ENCODE peak calls at places on chromosomes 4 and X, in six cellular contexts. I is SK-N-SH, Z is GM12878, M is K562, Q is HepG2, Y is GM12891. B is an unnamed sample.

GRCh38 chr4:146098397-146098796 is 77.1 kb upstream of the LSM6 start:
- DNase-seq in I (no peak), Z (peak), M (no peak), Q (no peak), Y (no peak), B (no peak)

GRCh38 chr4:10201356-10202223 is 85.0 kb upstream of the WDR1 start:
- DNase-seq in I (no peak), Z (no peak), M (peak), Q (no peak), Y (no peak), B (no peak)

GRCh38 chrX:1481636-1482529 is 29.2 kb upstream of the ASMTL start:
- DNase-seq in I (no peak), Z (peak), M (no peak), Q (peak), Y (no peak), B (no peak)

GRCh38 chr4:148069086-148070010 is 337.5 kb downstream of the ARHGAP10 start:
- DNase-seq in I (no peak), Z (no peak), M (no peak), Q (no peak), Y (no peak), B (no peak)

GRCh38 chr4:124530464-124531077 is 182.0 kb downstream of the ANKRD50 start:
- DNase-seq in I (no peak), Z (no peak), M (no peak), Q (peak), Y (no peak), B (no peak)

GRCh38 chrX:152072236-152072635 is 66.1 kb downstream of the MAGEA10 start:
- DNase-seq in I (no peak), Z (no peak), M (no peak), Q (peak), Y (no peak), B (no peak)

GRCh38 chrX:34943235-34943634 is 639 bp downstream of the FAM47B start:
- DNase-seq in I (no peak), Z (no peak), M (no peak), Q (no peak), Y (no peak), B (no peak)

GRCh38 chr4:61175495-61175894 is 24.6 kb upstream of the ADGRL3 start:
- DNase-seq in I (no peak), Z (no peak), M (no peak), Q (no peak), Y (no peak), B (no peak)

GRCh38 chrX:14997271-14997670 is 124.0 kb downstream of the MOSPD2 start:
- DNase-seq in I (no peak), Z (no peak), M (no peak), Q (no peak), Y (no peak), B (no peak)

GRCh38 chr4:2249526-2249991 is 7.6 kb upstream of the HAUS3 start:
- DNase-seq in I (no peak), Z (no peak), M (no peak), Q (no peak), Y (peak), B (peak)

GRCh38 chrX:43963726-43964125 is 9.5 kb downstream of the NDP start:
- DNase-seq in I (no peak), Z (no peak), M (no peak), Q (no peak), Y (no peak), B (no peak)

GRCh38 chr4:3791910-3792542 is 25.8 kb downstream of the ADRA2C start:
- DNase-seq in I (no peak), Z (no peak), M (peak), Q (peak), Y (no peak), B (no peak)

GRCh38 chrX:115367956-115368355 is 78.4 kb downstream of the LUZP4 start:
- DNase-seq in I (no peak), Z (no peak), M (no peak), Q (no peak), Y (no peak), B (no peak)

GRCh38 chrX:154495472-154495922 is 5.1 kb upstream of the SLC10A3 start:
- DNase-seq in I (no peak), Z (no peak), M (peak), Q (no peak), Y (no peak), B (no peak)

GRCh38 chr4:118839221-118839927 is 3.4 kb upstream of the SEC24D start:
- DNase-seq in I (no peak), Z (no peak), M (no peak), Q (no peak), Y (no peak), B (no peak)

GRCh38 chr4:28562913-28563312 is 1702.3 kb downstream of the STIM2 start:
- DNase-seq in I (no peak), Z (no peak), M (no peak), Q (no peak), Y (no peak), B (no peak)

GRCh38 chr4:1218892-1219552 is 29.9 kb downstream of the CTBP1 start:
- DNase-seq in I (no peak), Z (peak), M (no peak), Q (no peak), Y (peak), B (no peak)

GRCh38 chrX:106415276-106415895 is 196.4 kb upstream of the RADX start:
- DNase-seq in I (peak), Z (no peak), M (peak), Q (peak), Y (no peak), B (no peak)

GRCh38 chr4:2798399-2799301 is 5.8 kb downstream of the SH3BP2 start:
- DNase-seq in I (peak), Z (no peak), M (peak), Q (no peak), Y (no peak), B (no peak)

GRCh38 chr4:170243662-170244288 is 154.0 kb upstream of the AADAT start:
- DNase-seq in I (no peak), Z (no peak), M (no peak), Q (no peak), Y (no peak), B (no peak)

GRCh38 chr4:62193726-62194125 is 993.6 kb downstream of the ADGRL3 start:
- DNase-seq in I (no peak), Z (no peak), M (no peak), Q (no peak), Y (no peak), B (no peak)

GRCh38 chrX:132025085-132025484 is 2.0 kb downstream of the STK26 start:
- DNase-seq in I (no peak), Z (no peak), M (no peak), Q (peak), Y (no peak), B (no peak)

GRCh38 chr4:142373610-142374009 is 472.5 kb downstream of the INPP4B start:
- DNase-seq in I (no peak), Z (no peak), M (no peak), Q (no peak), Y (no peak), B (no peak)

GRCh38 chrX:10508891-10509290 is 111.5 kb downstream of the MID1 start:
- DNase-seq in I (no peak), Z (no peak), M (no peak), Q (no peak), Y (no peak), B (no peak)

GRCh38 chr4:94976371-94977011 is 218.7 kb downstream of the BMPR1B start:
- DNase-seq in I (no peak), Z (no peak), M (no peak), Q (no peak), Y (no peak), B (no peak)

GRCh38 chrX:368811-369562 is 17.7 kb downstream of the PPP2R3B start:
- DNase-seq in I (no peak), Z (no peak), M (no peak), Q (no peak), Y (no peak), B (no peak)
- TF ChIP-seq TAF1 in I (no peak), Z (no peak), M (no peak), Q (no peak), Y (no peak), B (no peak)

DNA sequence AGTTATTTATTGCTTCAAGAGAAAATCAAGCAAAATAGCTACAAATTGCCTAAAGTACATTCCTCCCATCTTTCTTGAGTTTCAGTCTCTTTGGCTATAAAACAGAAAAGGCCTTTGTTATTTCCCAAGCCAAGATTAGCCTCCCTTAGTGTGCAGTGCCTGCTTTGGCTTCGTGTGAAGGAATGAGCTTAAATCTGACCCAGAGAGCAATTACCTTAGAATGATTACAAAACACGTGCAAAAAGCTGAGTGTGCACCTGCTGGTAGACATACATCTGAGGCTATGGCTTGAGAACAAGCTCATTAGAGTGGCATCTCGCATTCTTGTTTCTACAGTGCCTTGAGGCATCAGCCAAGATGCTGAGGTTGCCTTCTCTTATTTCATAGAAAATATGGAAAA is 250.8 kb downstream of the C4orf33 start:
- DNase-seq in I (no peak), Z (no peak), M (no peak), Q (no peak), Y (no peak), B (no peak)
- TF ChIP-seq TAF1 in I (no peak), Z (no peak), M (no peak), Q (no peak), Y (no peak), B (no peak)

DNA sequence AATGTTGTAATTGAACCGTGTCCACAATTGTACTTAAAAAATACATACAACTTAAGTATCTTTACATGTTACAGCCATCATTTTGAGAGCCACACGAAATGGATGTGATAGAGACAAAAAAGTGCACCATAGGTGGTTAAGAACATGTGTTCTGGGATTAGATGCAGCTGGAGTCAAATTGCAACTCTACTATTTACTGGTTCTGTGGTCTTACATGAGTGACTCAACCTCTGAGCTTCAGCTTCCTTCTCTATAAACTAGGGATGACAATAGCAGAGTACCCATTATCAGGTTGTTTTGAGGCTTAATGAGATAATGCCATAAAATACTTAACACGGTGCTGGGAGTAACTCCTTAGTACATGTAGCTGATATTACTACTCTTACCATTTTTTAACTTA is 130.4 kb downstream of the IDS start:
- DNase-seq in I (no peak), Z (no peak), M (no peak), Q (no peak), Y (no peak), B (no peak)
- TF ChIP-seq TAF1 in I (no peak), Z (no peak), M (no peak), Q (no peak), Y (no peak), B (no peak)

DNA sequence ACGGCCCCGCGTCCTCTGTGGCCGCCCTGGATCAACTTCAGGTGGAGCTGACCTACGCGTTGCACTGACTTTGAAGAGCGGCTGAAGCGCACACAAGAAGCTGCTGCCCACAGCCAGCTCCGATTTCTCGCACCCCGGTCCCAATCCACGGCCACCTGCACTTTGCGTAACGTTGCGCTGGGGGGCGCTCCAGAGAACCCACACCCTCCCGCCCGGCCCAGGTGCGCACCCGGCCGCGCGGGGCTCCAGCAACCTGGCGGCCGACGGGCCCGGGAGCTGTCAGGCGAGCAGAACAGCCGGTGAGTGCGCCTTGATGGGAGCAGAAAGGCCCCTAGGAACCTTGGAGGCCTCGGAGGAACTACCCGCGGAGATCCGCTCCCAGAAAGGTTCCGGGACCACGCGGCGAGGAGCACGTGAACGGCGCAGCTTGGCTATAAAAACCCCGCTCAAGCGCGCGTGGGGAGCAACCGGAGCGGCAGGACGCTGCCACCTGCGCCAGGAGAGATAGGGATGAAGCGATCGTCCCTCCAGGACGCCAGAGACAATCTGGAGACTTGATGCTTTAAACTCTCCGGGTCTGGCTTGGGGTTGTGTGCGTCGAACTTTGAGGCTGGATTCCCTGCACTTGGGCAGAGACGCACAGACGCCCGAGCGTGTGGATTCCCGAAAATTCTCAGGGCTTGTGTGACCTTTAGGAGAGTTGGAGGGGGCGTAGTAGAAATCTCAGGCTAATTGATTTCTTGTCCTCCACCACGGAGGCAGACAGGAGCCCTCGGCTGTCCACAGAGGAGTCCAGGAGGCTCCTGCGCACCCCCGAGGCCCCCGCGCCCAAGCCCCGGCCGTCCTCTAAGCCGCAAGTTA is 591 bp upstream of the NWD2 start:
- DNase-seq in I (peak), Z (no peak), M (no peak), Q (peak), Y (peak), B (no peak)
- TF ChIP-seq TAF1 in I (no peak), Z (no peak), M (no peak), Q (no peak), Y (no peak), B (no peak)

DNA sequence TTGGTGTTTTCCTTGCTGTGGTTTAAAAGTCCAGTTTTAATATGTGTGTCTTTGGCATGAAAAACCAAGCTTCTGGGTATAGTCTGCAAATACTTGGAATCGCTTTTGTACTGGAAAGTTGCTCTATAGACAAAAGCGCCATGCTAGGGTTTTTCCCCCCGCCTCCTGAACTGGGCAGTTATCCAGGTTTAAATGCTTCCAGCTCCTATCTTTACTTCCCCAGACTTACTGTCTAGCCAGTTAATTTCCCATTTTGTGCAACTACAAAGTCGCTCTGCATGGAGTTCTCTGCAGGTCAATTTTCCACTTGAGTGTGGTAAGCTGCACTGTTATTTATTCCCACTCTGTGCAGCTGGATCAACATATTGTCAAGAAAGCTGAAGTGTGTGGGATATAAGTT is 2.7 kb downstream of the RASL11B start:
- DNase-seq in I (peak), Z (no peak), M (no peak), Q (no peak), Y (no peak), B (no peak)
- TF ChIP-seq TAF1 in I (no peak), Z (no peak), M (no peak), Q (no peak), Y (no peak), B (no peak)

GRCh38 chr4:7361256-7361655 is 73.5 kb downstream of the PSAPL1 start:
- DNase-seq in I (no peak), Z (no peak), M (no peak), Q (no peak), Y (no peak), B (no peak)
- TF ChIP-seq TAF1 in I (no peak), Z (no peak), M (no peak), Q (no peak), Y (no peak), B (no peak)

GRCh38 chr4:8549352-8549931 is 30.8 kb upstream of the GPR78 start:
- DNase-seq in I (peak), Z (no peak), M (peak), Q (no peak), Y (no peak), B (no peak)
- TF ChIP-seq TAF1 in I (no peak), Z (no peak), M (no peak), Q (no peak), Y (no peak), B (no peak)

GRCh38 chr4:22237155-22237751 is 278.6 kb downstream of the ADGRA3 start:
- DNase-seq in I (peak), Z (no peak), M (peak), Q (peak), Y (no peak), B (no peak)

GRCh38 chr4:22238742-22239141 is 277.1 kb downstream of the ADGRA3 start:
- DNase-seq in I (peak), Z (no peak), M (no peak), Q (peak), Y (no peak), B (no peak)

GRCh38 chr4:22240814-22241213 is 275.1 kb downstream of the ADGRA3 start:
- DNase-seq in I (no peak), Z (no peak), M (no peak), Q (no peak), Y (no peak), B (no peak)

GRCh38 chr4:22235798-22236197 is 280.1 kb downstream of the ADGRA3 start:
- DNase-seq in I (no peak), Z (no peak), M (no peak), Q (no peak), Y (no peak), B (no peak)

DNA sequence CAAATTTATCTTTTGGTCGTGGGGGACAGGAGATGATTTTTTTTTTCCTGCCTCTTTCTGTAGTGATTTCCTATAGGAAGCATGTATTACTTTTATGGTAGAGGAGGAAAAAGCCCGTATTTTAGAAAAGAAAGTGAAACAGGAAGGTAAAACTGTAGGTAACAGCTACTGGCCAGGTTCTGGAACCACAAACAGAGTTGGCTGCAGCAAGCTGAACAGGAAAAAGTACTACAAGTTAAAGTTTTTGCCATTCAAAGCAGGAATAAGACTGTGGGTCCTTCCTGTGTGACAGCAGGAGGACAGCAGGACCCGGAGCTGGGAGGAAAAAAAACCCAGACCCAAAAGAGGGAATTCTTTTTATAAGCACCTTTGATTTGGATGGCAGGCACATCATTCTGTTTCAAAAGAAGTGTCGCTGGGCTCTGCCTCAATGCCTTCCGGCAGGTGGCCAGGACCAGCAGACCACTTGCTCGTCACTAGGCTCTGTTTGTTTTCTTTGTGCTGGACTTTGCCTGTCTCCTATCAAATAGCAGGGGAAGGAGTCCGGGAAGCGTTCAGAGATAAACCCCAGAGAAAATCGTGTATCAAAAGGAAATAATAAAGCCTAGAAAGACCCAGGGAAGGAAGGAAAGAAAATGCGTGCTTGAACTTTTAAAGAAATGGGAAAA is 277.9 kb downstream of the ADGRA3 start:
- DNase-seq in I (no peak), Z (no peak), M (no peak), Q (peak), Y (no peak), B (no peak)
- TF ChIP-seq TAF1 in I (no peak), Z (no peak), M (no peak), Q (no peak), Y (no peak), B (no peak)

GRCh38 chr4:187544461-187545053 is 451.0 kb upstream of the ZFP42 start:
- DNase-seq in I (no peak), Z (no peak), M (no peak), Q (no peak), Y (no peak), B (no peak)
- TF ChIP-seq TAF1 in I (no peak), Z (no peak), M (no peak), Q (no peak), Y (no peak), B (no peak)

GRCh38 chr4:112637552-112637866 is 566 bp downstream of the LARP7 start:
- DNase-seq in I (peak), Z (no peak), M (no peak), Q (no peak), Y (no peak), B (no peak)
- TF ChIP-seq TAF1 in I (no peak), Z (no peak), M (no peak), Q (no peak), Y (no peak), B (no peak)

B was measured in GM12892.